ENCODE peak calls at places on chromosomes 16 and 17, in six cellular contexts. Y is GM23338, B is PC-3, P is fibroblast of lung, I is A673, Q is HCT116. X is an unnamed sample.

GRCh38 chr16:49638696-49639629 is 216.9 kb downstream of the ZNF423 start:
- DNase-seq in Y (no peak), B (no peak), P (peak; percentile 68), I (no peak), Q (no peak), X (no peak)

GRCh38 chr17:72604518-72604917 is 483.7 kb downstream of the SOX9 start:
- DNase-seq in Y (no peak), B (no peak), P (no peak), I (no peak), Q (no peak), X (no peak)

GRCh38 chr17:64384253-64385186 is 6.1 kb downstream of the PECAM1 start:
- DNase-seq in Y (no peak), B (peak; percentile 78), P (no peak), I (no peak), Q (no peak), X (no peak)

GRCh38 chr17:20203761-20204263 is 194.7 kb downstream of the SPECC1 start:
- DNase-seq in Y (no peak), B (no peak), P (no peak), I (no peak), Q (no peak), X (no peak)

GRCh38 chr16:23929237-23929636 is 93.5 kb downstream of the PRKCB start:
- DNase-seq in Y (no peak), B (no peak), P (no peak), I (no peak), Q (no peak), X (no peak)

GRCh38 chr17:58271532-58271931 is 9.2 kb downstream of the MPO start:
- DNase-seq in Y (no peak), B (no peak), P (no peak), I (no peak), Q (no peak), X (no peak)

GRCh38 chr16:85376292-85377095 is 236.6 kb upstream of the GSE1 start:
- DNase-seq in Y (no peak), B (no peak), P (no peak), I (no peak), Q (no peak), X (no peak)

GRCh38 chr17:58402679-58403078 is 14.7 kb downstream of the RNF43 start:
- DNase-seq in Y (peak; percentile 86), B (peak; percentile 71), P (no peak), I (no peak), Q (peak; percentile 66), X (no peak)

GRCh38 chr17:17213775-17214174 is 7.6 kb upstream of the PLD6 start:
- DNase-seq in Y (no peak), B (no peak), P (no peak), I (no peak), Q (no peak), X (no peak)

GRCh38 chr16:81500833-81501521 is 56.4 kb downstream of the CMIP start:
- DNase-seq in Y (no peak), B (peak; percentile 95), P (peak; percentile 57), I (peak; percentile 26), Q (no peak), X (no peak)

GRCh38 chr17:79531191-79531590 is 79.7 kb downstream of the RBFOX3 start:
- DNase-seq in Y (no peak), B (no peak), P (no peak), I (no peak), Q (no peak), X (no peak)
- H3K4me1 ChIP-seq in Y (peaks cover 6% of the 10 kb centered on the region), B (no peaks in the 10 kb centered on the region), P (no peaks in the 10 kb centered on the region), I (no peaks in the 10 kb centered on the region), Q (no peaks in the 10 kb centered on the region), X (no peaks in the 10 kb centered on the region)

DNA sequence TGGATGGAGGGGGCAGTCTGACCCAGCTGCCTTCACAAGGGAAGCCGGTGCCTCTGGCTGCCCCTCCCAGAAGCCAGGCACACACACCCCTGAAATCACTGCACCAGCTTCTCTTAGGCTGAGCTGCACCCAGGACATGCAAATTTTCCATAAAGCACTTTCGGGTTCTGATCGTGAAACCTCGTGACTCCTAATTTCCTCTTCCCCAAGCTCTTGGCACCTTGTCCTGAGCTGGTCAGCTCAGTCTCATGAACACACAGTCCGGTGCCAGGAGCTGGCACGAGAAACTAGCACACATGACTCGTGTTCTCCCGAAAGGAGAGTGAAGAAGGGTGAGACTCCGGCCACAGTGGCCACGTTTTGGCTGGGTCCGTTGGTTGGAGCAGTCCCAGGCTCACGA is 9.0 kb upstream of the ABR start:
- DNase-seq in Y (no peak), B (no peak), P (peak; percentile 77), I (no peak), Q (no peak), X (no peak)
- TF ChIP-seq EZH2 in Y (no peak), B (no peak), P (peak; percentile 52), I (no peak), Q (no peak), X (no peak)

GRCh38 chr16:30559690-30560089 is 1.5 kb upstream of the ZNF764 start:
- DNase-seq in Y (no peak), B (no peak), P (no peak), I (no peak), Q (no peak), X (no peak)
- H3K4me1 ChIP-seq in Y (peaks cover 21% of the 10 kb centered on the region), B (peaks cover 3% of the 10 kb centered on the region), P (no peaks in the 10 kb centered on the region), I (no peaks in the 10 kb centered on the region), Q (peaks cover 10% of the 10 kb centered on the region), X (peaks cover 10% of the 10 kb centered on the region)

GRCh38 chr17:14303343-14304221 is 2.7 kb downstream of the HS3ST3B1 start:
- DNase-seq in Y (peak; percentile 76), B (no peak), P (peak; percentile 22), I (no peak), Q (no peak), X (no peak)
- TF ChIP-seq EZH2 in Y (no peak), B (peak; percentile 68), P (no peak), I (peak; percentile 80), Q (no peak), X (peak; percentile 74)

DNA sequence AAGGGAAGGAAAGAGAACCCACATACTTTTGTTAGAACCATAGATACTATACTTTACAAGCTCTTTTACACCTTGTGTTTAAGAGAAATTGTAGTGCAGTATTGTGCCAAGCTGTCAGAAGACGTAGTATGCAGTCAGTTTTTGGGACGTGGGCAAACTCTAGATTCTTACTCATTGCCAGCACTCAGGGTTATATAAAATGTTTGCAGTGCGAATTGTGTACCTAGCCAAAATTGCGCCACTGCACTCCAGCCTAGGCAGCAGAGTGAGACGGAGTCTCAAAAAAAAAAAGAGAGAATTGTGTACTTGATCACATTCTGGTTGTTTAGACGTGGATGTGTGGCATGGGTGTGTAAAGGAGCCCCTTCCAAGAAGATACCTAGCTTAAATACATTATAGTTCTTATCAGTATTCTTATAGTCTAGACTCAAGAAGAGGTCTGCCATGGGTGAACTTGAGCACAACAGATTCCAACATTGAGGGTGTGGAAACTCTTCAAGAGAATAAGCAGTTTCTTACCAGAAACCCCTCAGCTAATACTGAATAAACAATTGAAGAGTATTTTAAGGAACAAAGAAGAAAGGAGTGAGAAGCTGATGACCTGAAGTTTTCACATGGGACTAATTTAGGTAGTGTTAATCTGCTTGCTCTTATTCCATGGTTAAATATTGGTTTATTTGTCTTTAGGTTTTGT is 27.4 kb upstream of the MRC2 start:
- DNase-seq in Y (no peak), B (no peak), P (no peak), I (no peak), Q (no peak), X (no peak)
- H3K4me1 ChIP-seq in Y (no peaks in the 10 kb centered on the region), B (no peaks in the 10 kb centered on the region), P (no peaks in the 10 kb centered on the region), I (no peaks in the 10 kb centered on the region), Q (no peaks in the 10 kb centered on the region), X (no peaks in the 10 kb centered on the region)

DNA sequence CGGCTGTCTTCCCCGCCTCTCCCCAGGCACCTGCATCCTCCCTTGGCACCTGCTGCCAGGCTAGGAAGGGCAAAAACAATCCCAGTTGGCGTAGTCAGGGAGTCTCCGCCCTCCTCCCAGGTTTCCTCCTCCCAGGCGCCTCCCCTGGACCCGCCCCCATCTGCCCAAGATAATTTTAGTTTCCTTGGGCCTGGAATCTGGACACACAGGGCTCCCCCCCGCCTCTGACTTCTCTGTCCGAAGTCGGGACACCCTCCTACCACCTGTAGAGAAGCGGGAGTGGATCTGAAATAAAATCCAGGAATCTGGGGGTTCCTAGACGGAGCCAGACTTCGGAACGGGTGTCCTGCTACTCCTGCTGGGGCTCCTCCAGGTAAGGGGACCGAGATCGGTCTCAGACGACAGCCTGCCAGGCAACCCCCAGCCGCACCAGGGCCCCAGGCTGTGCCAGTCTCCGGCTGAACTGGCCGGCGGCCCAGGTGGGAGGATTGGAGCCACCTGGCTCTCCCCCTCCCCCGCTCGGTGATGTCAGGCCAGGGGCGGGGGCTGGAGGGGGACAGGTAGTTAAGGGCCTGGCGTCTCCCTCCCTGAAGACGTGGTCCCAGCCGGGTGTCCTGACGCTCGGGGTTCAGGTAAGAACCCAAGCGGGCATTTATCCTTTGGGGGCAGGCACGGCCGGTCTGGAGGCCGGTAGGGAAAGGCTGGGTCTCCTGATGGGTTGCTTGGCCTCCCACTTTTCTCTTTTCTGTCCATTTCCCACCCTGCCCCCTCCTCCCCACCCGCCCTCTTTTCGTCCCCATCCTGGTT is at the start of gene GRB7:
- DNase-seq in Y (peak; percentile 82), B (peak; percentile 73), P (no peak), I (no peak), Q (peak; percentile 57), X (peak; percentile 85)
- TF ChIP-seq EZH2 in Y (no peak), B (no peak), P (peak; percentile 16), I (no peak), Q (no peak), X (no peak)

DNA sequence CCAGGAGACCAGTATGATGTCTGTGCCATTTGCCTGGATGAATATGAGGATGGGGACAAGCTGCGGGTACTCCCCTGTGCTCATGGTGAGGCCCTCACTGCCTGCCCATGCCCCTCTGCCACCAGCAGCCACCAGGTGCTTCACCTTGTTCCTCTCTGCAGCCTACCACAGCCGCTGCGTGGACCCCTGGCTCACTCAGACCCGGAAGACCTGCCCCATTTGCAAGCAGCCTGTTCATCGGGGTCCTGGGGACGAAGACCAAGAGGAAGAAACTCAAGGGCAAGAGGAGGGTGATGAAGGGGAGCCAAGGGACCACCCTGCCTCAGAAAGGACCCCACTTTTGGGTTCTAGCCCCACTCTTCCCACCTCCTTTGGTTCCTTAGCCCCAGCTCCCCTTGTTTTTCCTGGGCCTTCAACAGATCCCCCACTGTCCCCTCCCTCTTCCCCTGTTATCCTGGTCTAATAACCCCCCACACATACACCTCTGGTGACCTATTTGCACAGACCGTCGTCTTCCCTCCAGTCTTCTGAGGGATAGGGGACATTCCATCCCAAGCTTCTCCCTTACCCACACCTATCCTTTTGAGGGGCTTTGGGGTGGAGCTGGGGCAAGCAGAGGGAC is 3.7 kb downstream of the PFN1 start:
- DNase-seq in Y (peak; percentile 23), B (no peak), P (no peak), I (no peak), Q (no peak), X (no peak)
- H3K4me1 ChIP-seq in Y (peaks cover 34% of the 10 kb centered on the region), B (peaks cover 29% of the 10 kb centered on the region), P (peaks cover 24% of the 10 kb centered on the region), I (peaks cover 35% of the 10 kb centered on the region), Q (peaks cover 28% of the 10 kb centered on the region), X (peaks cover 27% of the 10 kb centered on the region)

X was measured in hepatocyte.